ENCODE peak calls at places on chromosome 21, in six cellular contexts. One of them, this sample, is unnamed.

GRCh38 chr21:25409992-25410391 is 197.3 kb downstream of the MRPL39 start:
- DNase-seq in CD4-positive, alpha-beta T cell: no peak
- DNase-seq in GM04503: no peak
- DNase-seq in NT2/D1: no peak
- DNase-seq in aorta: no peak
- DNase-seq in OCI-M1: peak; percentile 20
- DNase-seq in this sample: no peak

GRCh38 chr21:31557956-31558838 is 101.3 kb upstream of the SOD1 start:
- DNase-seq in NT2/D1: no peak
- DNase-seq in aorta: no peak
- DNase-seq in OCI-M1: no peak
- DNase-seq in GM04503: no peak
- DNase-seq in CD4-positive, alpha-beta T cell: peak; percentile 12
- DNase-seq in this sample: no peak

GRCh38 chr21:38470762-38471161 is 27.5 kb downstream of the ERG start:
- DNase-seq in OCI-M1: peak; percentile 29
- DNase-seq in GM04503: no peak
- DNase-seq in CD4-positive, alpha-beta T cell: no peak
- DNase-seq in aorta: no peak
- DNase-seq in NT2/D1: no peak
- DNase-seq in this sample: no peak

GRCh38 chr21:43280949-43281633 is 112.3 kb downstream of the CRYAA start:
- DNase-seq in CD4-positive, alpha-beta T cell: no peak
- DNase-seq in GM04503: no peak
- DNase-seq in OCI-M1: no peak
- DNase-seq in aorta: peak; percentile 23
- DNase-seq in NT2/D1: no peak
- DNase-seq in this sample: no peak

GRCh38 chr21:30943920-30944319 is 62.5 kb upstream of the KRTAP11-1 start:
- DNase-seq in GM04503: no peak
- DNase-seq in aorta: no peak
- DNase-seq in CD4-positive, alpha-beta T cell: no peak
- DNase-seq in NT2/D1: no peak
- DNase-seq in OCI-M1: no peak
- DNase-seq in this sample: no peak

GRCh38 chr21:35178098-35178497 is 129.0 kb upstream of the RUNX1 start:
- DNase-seq in CD4-positive, alpha-beta T cell: no peak
- DNase-seq in GM04503: no peak
- DNase-seq in OCI-M1: no peak
- DNase-seq in aorta: no peak
- DNase-seq in NT2/D1: no peak
- DNase-seq in this sample: no peak

GRCh38 chr21:43786423-43787179 is 2.8 kb upstream of the RRP1 start:
- DNase-seq in OCI-M1: no peak
- DNase-seq in NT2/D1: no peak
- DNase-seq in aorta: no peak
- DNase-seq in GM04503: no peak
- DNase-seq in CD4-positive, alpha-beta T cell: no peak
- DNase-seq in this sample: no peak

GRCh38 chr21:42227909-42228708 is 9.2 kb downstream of the ABCG1 start:
- DNase-seq in GM04503: no peak
- DNase-seq in aorta: peak; percentile 95
- DNase-seq in OCI-M1: peak; percentile 84
- DNase-seq in CD4-positive, alpha-beta T cell: peak; percentile 92
- DNase-seq in NT2/D1: peak; percentile 66
- DNase-seq in this sample: peak; percentile 95

This sample was measured in T-helper 1 cell.